ENCODE peak calls at places on chromosomes 5 and 9, in eight cellular contexts. Q, G, L, S, D, I, C and H are unnamed samples.

GRCh38 chr9:99690573-99690972 is 131.1 kb upstream of the NR4A3 start:
- DNase-seq in D (no peak), G (no peak), I (no peak), S (peak; percentile 34), L (no peak), Q (no peak), C (no peak), H (no peak)

GRCh38 chr5:107285772-107286171 is 385.0 kb downstream of the EFNA5 start:
- DNase-seq in Q (no peak), G (no peak), D (no peak), S (no peak), L (no peak), I (no peak), C (no peak), H (no peak)

GRCh38 chr9:136014147-136014927 is 53.2 kb upstream of the UBAC1 start:
- DNase-seq in D (peak; percentile 14), L (no peak), Q (no peak), I (no peak), S (no peak), C (no peak), G (no peak), H (no peak)

GRCh38 chr5:16666861-16667481 is 50.2 kb upstream of the RETREG1 start:
- DNase-seq in S (peak; percentile 68), L (no peak), Q (peak; percentile 35), C (peak; percentile 48), D (no peak), I (no peak), G (no peak), H (no peak)

GRCh38 chr5:176319827-176320554 is 41.6 kb downstream of the KIAA1191 start:
- DNase-seq in Q (peak; percentile 50), L (no peak), G (no peak), D (no peak), S (no peak), I (no peak), C (peak; percentile 15), H (no peak)

GRCh38 chr5:59685806-59686205 is 207.7 kb downstream of the PDE4D start:
- DNase-seq in Q (peak; percentile 58), C (peak; percentile 65), I (no peak), S (no peak), G (no peak), L (peak; percentile 16), D (no peak), H (no peak)

GRCh38 chr5:53095931-53096525 is 13.5 kb downstream of the MOCS2 start:
- DNase-seq in D (peak; percentile 50), Q (peak; percentile 87), G (peak; percentile 60), I (peak; percentile 66), S (peak; percentile 73), L (peak; percentile 57), C (peak; percentile 77), H (peak; percentile 68)

GRCh38 chr9:16180546-16180945 is 627.7 kb downstream of the CCDC171 start:
- DNase-seq in D (no peak), C (no peak), Q (peak; percentile 38), G (peak; percentile 67), I (no peak), S (no peak), L (no peak), H (no peak)

GRCh38 chr9:137431416-137431931 is 8.3 kb downstream of the NOXA1 start:
- DNase-seq in S (no peak), C (no peak), D (no peak), Q (no peak), L (no peak), I (no peak), G (no peak), H (no peak)

GRCh38 chr5:145203193-145203592 is 631.9 kb downstream of the PRELID2 start:
- DNase-seq in C (no peak), D (no peak), G (no peak), L (no peak), I (no peak), Q (no peak), S (no peak), H (no peak)

GRCh38 chr5:57299945-57300344 is 126.1 kb downstream of the GPBP1 start:
- DNase-seq in D (no peak), L (no peak), Q (no peak), I (no peak), S (no peak), C (no peak), G (no peak), H (no peak)

GRCh38 chr9:79480639-79481038 is 91.1 kb upstream of the TLE4 start:
- DNase-seq in I (no peak), Q (no peak), G (no peak), C (no peak), L (no peak), S (no peak), D (no peak), H (no peak)

GRCh38 chr5:140293091-140293996 is 9.6 kb downstream of the PFDN1 start:
- DNase-seq in I (no peak), S (no peak), D (no peak), Q (peak; percentile 67), G (no peak), L (no peak), C (peak; percentile 71), H (no peak)

GRCh38 chr5:3751846-3752245 is 156.2 kb downstream of the IRX1 start:
- DNase-seq in G (no peak), L (no peak), D (no peak), Q (no peak), C (no peak), S (no peak), I (no peak), H (no peak)

GRCh38 chr9:95044731-95045508 is 272.6 kb downstream of the FANCC start:
- DNase-seq in S (no peak), D (no peak), Q (no peak), C (no peak), I (peak; percentile 83), G (no peak), L (no peak), H (no peak)

GRCh38 chr5:133635051-133635450 is 22.7 kb upstream of the FSTL4 start:
- DNase-seq in S (no peak), I (no peak), D (no peak), G (peak; percentile 26), C (no peak), Q (peak; percentile 88), L (peak; percentile 12), H (no peak)

GRCh38 chr5:445591-445990 is 2.6 kb downstream of the EXOC3 start:
- DNase-seq in G (no peak), D (no peak), I (no peak), Q (no peak), L (no peak), C (no peak), S (peak; percentile 18), H (no peak)

GRCh38 chr9:86126998-86127972 is 27.9 kb upstream of the GOLM1 start:
- DNase-seq in L (peak; percentile 63), C (peak; percentile 88), I (peak; percentile 83), D (no peak), S (peak; percentile 50), G (peak; percentile 68), Q (peak; percentile 93), H (no peak)

GRCh38 chr5:37428044-37428443 is 48.9 kb downstream of the WDR70 start:
- DNase-seq in L (no peak), D (no peak), I (no peak), C (no peak), Q (no peak), G (no peak), S (no peak), H (no peak)

GRCh38 chr9:117720555-117720954 is 16.4 kb downstream of the TLR4 start:
- DNase-seq in I (no peak), C (no peak), D (no peak), Q (peak; percentile 44), S (no peak), G (peak; percentile 75), L (no peak), H (no peak)

GRCh38 chr9:125479846-125480615 is 218.4 kb downstream of the GAPVD1 start:
- DNase-seq in C (no peak), Q (no peak), S (no peak), L (no peak), I (no peak), G (no peak), D (no peak), H (no peak)

GRCh38 chr5:55338810-55339243 is 31.0 kb downstream of the MTREX start:
- DNase-seq in Q (no peak), S (no peak), D (no peak), L (no peak), I (no peak), G (no peak), C (no peak), H (no peak)

GRCh38 chr9:18393340-18394130 is 80.4 kb upstream of the ADAMTSL1 start:
- DNase-seq in D (peak; percentile 45), Q (peak; percentile 97), S (no peak), I (no peak), G (peak; percentile 94), C (peak; percentile 92), L (peak; percentile 87), H (no peak)

GRCh38 chr5:94288937-94289336 is 329.5 kb downstream of the KIAA0825 start:
- DNase-seq in I (no peak), G (peak; percentile 52), L (no peak), S (no peak), C (peak; percentile 58), Q (peak; percentile 48), D (no peak), H (no peak)

GRCh38 chr5:95670568-95670967 is 12.2 kb downstream of the SPATA9 start:
- DNase-seq in I (no peak), D (no peak), L (no peak), Q (peak; percentile 35), C (no peak), G (no peak), S (no peak), H (no peak)

GRCh38 chr5:174560861-174561260 is 163.5 kb upstream of the MSX2 start:
- DNase-seq in G (no peak), C (no peak), I (no peak), D (no peak), S (no peak), L (no peak), Q (no peak), H (no peak)
- TF ChIP-seq CTCF in G (no peak), C (no peak), I (no peak), D (no peak), S (no peak), L (no peak), Q (no peak), H (no peak)

GRCh38 chr5:118698774-118699173 is 289.6 kb downstream of the DTWD2 start:
- DNase-seq in I (no peak), L (no peak), C (no peak), Q (no peak), S (no peak), G (no peak), D (no peak), H (no peak)
- TF ChIP-seq CTCF in I (no peak), L (no peak), C (no peak), Q (no peak), S (no peak), G (no peak), D (no peak), H (no peak)

DNA sequence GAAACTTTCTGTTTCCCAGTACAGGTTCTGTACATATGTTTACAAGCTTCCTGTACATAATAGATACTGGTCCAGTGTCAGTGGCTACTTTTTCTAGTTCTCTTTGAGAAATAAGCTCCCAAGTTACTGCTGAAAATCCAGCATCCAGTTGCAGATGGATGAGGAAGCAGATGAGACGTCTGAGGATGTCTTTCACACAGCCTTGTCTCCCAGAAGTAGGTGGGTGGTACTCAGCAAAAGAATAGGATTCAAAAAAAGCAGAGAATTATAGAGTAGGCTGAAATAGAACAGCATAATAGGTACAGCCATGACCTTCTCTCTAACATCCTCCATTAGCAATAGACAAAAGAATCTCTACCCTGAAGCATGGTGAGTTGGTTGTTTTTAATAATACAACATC is 77.7 kb downstream of the BRINP1 start:
- DNase-seq in D (no peak), G (no peak), S (no peak), I (no peak), L (no peak), C (no peak), Q (no peak), H (no peak)
- TF ChIP-seq CTCF in D (no peak), G (no peak), S (no peak), I (no peak), L (no peak), C (no peak), Q (no peak), H (no peak)

GRCh38 chr9:120868676-120869359 is 8.2 kb downstream of the PHF19 start:
- DNase-seq in C (peak; percentile 93), Q (peak; percentile 98), G (peak; percentile 93), L (peak; percentile 77), I (peak; percentile 98), D (peak; percentile 97), S (peak; percentile 89), H (peak; percentile 94)
- TF ChIP-seq CTCF in C (peak; percentile 47), Q (peak; percentile 65), G (peak; percentile 72), L (peak; percentile 42), I (peak; percentile 6), D (peak; percentile 67), S (peak; percentile 67), H (no peak)